ENCODE peak calls at places on chromosomes 4 and X, in eight cellular contexts. Z, Q, M, J, P, H, C and S are unnamed samples.

GRCh38 chr4:147730333-147730732 is 1.6 kb upstream of the ARHGAP10 start:
- DNase-seq in Z (no peak), Q (no peak), M (no peak), J (no peak), P (no peak), H (no peak), C (no peak), S (no peak)

GRCh38 chr4:21529214-21529613 is 419.4 kb downstream of the KCNIP4 start:
- DNase-seq in Z (no peak), Q (no peak), M (no peak), J (no peak), P (no peak), H (no peak), C (no peak), S (no peak)

GRCh38 chrX:24479924-24480722 is 15.0 kb downstream of the PDK3 start:
- DNase-seq in Z (peak), Q (peak), M (no peak), J (peak), P (no peak), H (peak), C (no peak), S (peak)

GRCh38 chrX:118240359-118240758 is 105.5 kb upstream of the WDR44 start:
- DNase-seq in Z (peak), Q (no peak), M (no peak), J (peak), P (no peak), H (no peak), C (no peak), S (no peak)

GRCh38 chr4:140255467-140255866 is 101.5 kb upstream of the MAML3 start:
- DNase-seq in Z (no peak), Q (no peak), M (peak), J (peak), P (no peak), H (no peak), C (no peak), S (no peak)

GRCh38 chr4:83890816-83891215 is 354.9 kb downstream of the GPAT3 start:
- DNase-seq in Z (no peak), Q (no peak), M (peak), J (no peak), P (no peak), H (no peak), C (no peak), S (no peak)

GRCh38 chr4:117823388-117823787 is 210.9 kb upstream of the NDST3 start:
- DNase-seq in Z (no peak), Q (no peak), M (no peak), J (no peak), P (no peak), H (no peak), C (no peak), S (no peak)

GRCh38 chr4:108060686-108061321 is 71.1 kb downstream of the HADH start:
- DNase-seq in Z (no peak), Q (no peak), M (no peak), J (peak), P (no peak), H (no peak), C (no peak), S (no peak)

GRCh38 chr4:144494280-144494679 is 151.7 kb upstream of the HHIP start:
- DNase-seq in Z (no peak), Q (no peak), M (no peak), J (no peak), P (no peak), H (no peak), C (no peak), S (no peak)

GRCh38 chrX:67544281-67544680 is 460 bp downstream of the AR start:
- DNase-seq in Z (peak), Q (no peak), M (no peak), J (peak), P (no peak), H (no peak), C (peak), S (no peak)

GRCh38 chrX:23904096-23904495 is 3.6 kb downstream of the APOO start:
- DNase-seq in Z (no peak), Q (no peak), M (peak), J (peak), P (no peak), H (no peak), C (no peak), S (no peak)

GRCh38 chrX:10030570-10030969 is 63.4 kb downstream of the CLDN34 start:
- DNase-seq in Z (no peak), Q (no peak), M (peak), J (peak), P (no peak), H (no peak), C (peak), S (no peak)

GRCh38 chr4:123876640-123877039 is 480.0 kb downstream of the SPRY1 start:
- DNase-seq in Z (no peak), Q (no peak), M (peak), J (peak), P (no peak), H (no peak), C (no peak), S (no peak)

GRCh38 chr4:141499454-141499853 is 136.9 kb upstream of the IL15 start:
- DNase-seq in Z (no peak), Q (no peak), M (no peak), J (no peak), P (no peak), H (no peak), C (no peak), S (no peak)

GRCh38 chrX:72048515-72049455 is 82.9 kb downstream of the RTL5 start:
- DNase-seq in Z (no peak), Q (no peak), M (no peak), J (no peak), P (no peak), H (no peak), C (peak), S (no peak)

GRCh38 chrX:45422216-45422925 is 221.7 kb upstream of the DIPK2B start:
- DNase-seq in Z (no peak), Q (no peak), M (peak), J (peak), P (no peak), H (no peak), C (no peak), S (no peak)

GRCh38 chr4:186709509-186709908 is 14.1 kb downstream of the FAT1 start:
- DNase-seq in Z (no peak), Q (no peak), M (no peak), J (no peak), P (no peak), H (no peak), C (no peak), S (no peak)
- TF ChIP-seq CTCF in Z (no peak), Q (no peak), M (no peak), J (no peak), P (no peak), H (no peak), C (no peak), S (no peak)

DNA sequence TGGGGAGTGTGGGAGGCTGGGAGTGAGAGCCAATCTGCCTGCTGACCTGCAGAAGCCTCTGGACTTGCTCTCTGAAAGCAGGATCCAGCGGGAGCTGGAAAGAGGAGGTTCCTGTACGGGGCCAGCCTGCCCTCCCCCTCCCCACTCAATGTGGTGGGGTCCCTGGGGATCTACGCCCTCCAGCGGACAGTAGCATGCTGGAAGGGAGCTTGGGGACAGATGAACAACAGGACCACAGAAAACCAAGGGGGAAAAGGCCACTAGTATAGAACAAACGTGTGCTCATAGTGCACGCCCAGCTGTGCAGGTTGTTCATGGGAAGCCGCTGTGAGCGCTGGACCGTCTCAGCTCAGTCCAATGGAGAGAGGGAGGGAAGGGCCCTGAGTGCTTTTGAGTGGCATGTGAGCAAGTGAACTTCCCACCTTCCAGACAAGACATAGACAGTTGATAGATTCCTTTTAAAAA is 15.8 kb downstream of the HMX1 start:
- DNase-seq in Z (no peak), Q (no peak), M (no peak), J (no peak), P (no peak), H (no peak), C (no peak), S (no peak)
- TF ChIP-seq CTCF in Z (no peak), Q (no peak), M (no peak), J (no peak), P (no peak), H (no peak), C (no peak), S (no peak)

GRCh38 chr4:138184881-138185280 is 57.3 kb downstream of the SLC7A11 start:
- DNase-seq in Z (no peak), Q (no peak), M (no peak), J (no peak), P (no peak), H (no peak), C (no peak), S (no peak)

GRCh38 chr4:138178566-138178965 is 63.6 kb downstream of the SLC7A11 start:
- DNase-seq in Z (no peak), Q (no peak), M (peak), J (peak), P (no peak), H (no peak), C (no peak), S (no peak)

GRCh38 chr4:138181288-138181687 is 60.9 kb downstream of the SLC7A11 start:
- DNase-seq in Z (no peak), Q (no peak), M (peak), J (peak), P (no peak), H (no peak), C (no peak), S (no peak)

GRCh38 chr4:138186264-138186663 is 55.9 kb downstream of the SLC7A11 start:
- DNase-seq in Z (no peak), Q (no peak), M (no peak), J (no peak), P (no peak), H (no peak), C (no peak), S (no peak)

GRCh38 chr4:138182838-138183426 is 59.2 kb downstream of the SLC7A11 start:
- DNase-seq in Z (peak), Q (no peak), M (peak), J (peak), P (peak), H (peak), C (peak), S (peak)
- TF ChIP-seq CTCF in Z (peak), Q (no peak), M (peak), J (peak), P (peak), H (peak), C (peak), S (peak)

GRCh38 chrX:155086202-155086840 is 15.0 kb downstream of the BRCC3 start:
- DNase-seq in Z (no peak), Q (peak), M (no peak), J (peak), P (no peak), H (no peak), C (peak), S (no peak)
- TF ChIP-seq CTCF in Z (peak), Q (peak), M (no peak), J (peak), P (peak), H (peak), C (peak), S (peak)

DNA sequence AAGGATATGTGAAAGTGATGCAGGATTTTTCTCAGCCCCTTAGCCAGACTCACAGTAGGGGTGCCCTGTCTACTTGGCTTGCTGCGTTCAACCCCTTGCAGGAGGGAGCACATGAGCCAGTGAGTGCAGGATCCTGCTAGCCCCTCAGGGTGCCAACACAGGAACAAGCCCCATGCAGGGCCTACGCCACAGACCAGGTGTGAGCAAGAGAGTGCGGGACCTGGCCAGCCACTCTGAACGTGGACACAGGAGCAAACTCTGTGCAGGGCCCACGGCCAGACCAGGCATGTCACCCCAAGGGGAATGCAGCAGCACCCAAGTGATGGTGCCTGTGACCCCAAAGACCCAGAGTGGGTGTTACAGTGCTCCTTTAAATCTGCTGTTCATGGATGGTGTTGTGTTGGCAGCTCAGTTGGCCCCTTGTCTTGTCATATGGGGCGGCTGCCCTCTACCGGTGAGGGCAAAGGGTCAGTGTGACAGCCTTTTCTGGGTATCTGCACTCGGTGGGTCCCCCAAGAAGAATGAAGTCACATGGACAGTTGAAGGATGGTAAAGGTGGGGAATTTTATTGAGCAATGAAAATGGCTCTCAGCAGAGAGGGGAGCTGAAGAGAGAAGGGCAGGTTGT is 188.4 kb upstream of the MAOA start:
- DNase-seq in Z (no peak), Q (no peak), M (no peak), J (no peak), P (no peak), H (no peak), C (no peak), S (no peak)
- TF ChIP-seq CTCF in Z (no peak), Q (no peak), M (no peak), J (no peak), P (no peak), H (no peak), C (no peak), S (no peak)

GRCh38 chrX:131626681-131627296 is 82.9 kb downstream of the OR13H1 start:
- DNase-seq in Z (no peak), Q (no peak), M (no peak), J (peak), P (no peak), H (no peak), C (peak), S (no peak)
- TF ChIP-seq CTCF in Z (no peak), Q (no peak), M (no peak), J (peak), P (no peak), H (no peak), C (peak), S (no peak)

GRCh38 chr4:103329642-103330041 is 131.5 kb upstream of the CENPE start:
- DNase-seq in Z (no peak), Q (no peak), M (no peak), J (no peak), P (no peak), H (no peak), C (no peak), S (no peak)
- TF ChIP-seq CTCF in Z (no peak), Q (no peak), M (no peak), J (no peak), P (no peak), H (no peak), C (no peak), S (no peak)

GRCh38 chr4:98828801-98829200 is 100.1 kb downstream of the EIF4E start:
- DNase-seq in Z (no peak), Q (peak), M (no peak), J (peak), P (no peak), H (no peak), C (peak), S (no peak)
- TF ChIP-seq CTCF in Z (no peak), Q (no peak), M (no peak), J (peak), P (peak), H (no peak), C (peak), S (peak)

GRCh38 chr4:48112017-48112667 is 21.9 kb downstream of the TXK start:
- DNase-seq in Z (no peak), Q (no peak), M (peak), J (peak), P (no peak), H (no peak), C (no peak), S (no peak)

GRCh38 chr4:48110452-48110978 is 23.5 kb downstream of the TXK start:
- DNase-seq in Z (no peak), Q (no peak), M (peak), J (no peak), P (no peak), H (no peak), C (no peak), S (no peak)

GRCh38 chr4:48108309-48109073 is 25.6 kb downstream of the TXK start:
- DNase-seq in Z (no peak), Q (no peak), M (peak), J (no peak), P (no peak), H (no peak), C (no peak), S (no peak)

GRCh38 chr4:48105230-48105629 is 28.8 kb downstream of the TXK start:
- DNase-seq in Z (no peak), Q (no peak), M (no peak), J (no peak), P (no peak), H (no peak), C (no peak), S (no peak)

DNA sequence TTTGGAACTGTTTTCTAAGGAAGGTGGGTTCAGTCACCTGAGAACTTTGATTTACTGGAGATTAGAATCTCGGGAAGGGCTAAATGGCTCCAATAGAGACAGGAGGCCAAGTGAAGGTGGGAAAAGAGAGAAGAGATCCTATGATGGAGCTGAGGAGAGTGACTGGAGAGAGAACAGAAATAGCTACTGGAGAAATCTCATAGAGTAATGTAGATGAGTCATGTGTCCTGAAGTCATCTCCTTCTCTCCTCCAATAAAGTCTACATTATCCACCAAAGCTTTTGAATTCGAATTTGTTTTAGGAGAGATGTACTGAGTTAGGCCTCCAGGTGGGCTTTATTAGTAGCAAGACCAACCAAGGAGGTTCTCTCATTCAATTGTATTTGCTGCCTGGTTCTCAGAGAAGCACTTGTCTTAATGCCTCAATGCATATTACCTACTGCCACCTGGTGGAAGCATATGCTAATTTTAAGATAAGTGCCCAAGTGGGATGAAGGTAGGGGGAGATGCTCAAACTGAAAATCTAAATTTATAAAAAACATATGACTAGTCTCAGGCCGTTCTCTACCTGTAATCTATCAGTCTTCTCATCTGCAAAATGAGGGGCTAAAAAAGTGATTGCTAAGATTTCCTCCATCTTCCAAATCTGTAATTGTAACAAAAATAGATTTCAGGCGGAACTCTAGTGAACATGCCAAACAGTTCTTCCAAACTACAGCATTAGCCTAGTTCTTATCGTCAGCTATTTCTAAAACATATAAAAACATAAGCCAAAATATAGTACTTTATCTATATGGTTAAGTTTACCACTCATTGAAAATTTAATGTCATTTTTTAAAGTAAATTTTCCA is 24.4 kb downstream of the TXK start:
- DNase-seq in Z (no peak), Q (no peak), M (peak), J (peak), P (no peak), H (peak), C (peak), S (peak)
- TF ChIP-seq CTCF in Z (peak), Q (peak), M (peak), J (peak), P (peak), H (peak), C (peak), S (peak)

DNA sequence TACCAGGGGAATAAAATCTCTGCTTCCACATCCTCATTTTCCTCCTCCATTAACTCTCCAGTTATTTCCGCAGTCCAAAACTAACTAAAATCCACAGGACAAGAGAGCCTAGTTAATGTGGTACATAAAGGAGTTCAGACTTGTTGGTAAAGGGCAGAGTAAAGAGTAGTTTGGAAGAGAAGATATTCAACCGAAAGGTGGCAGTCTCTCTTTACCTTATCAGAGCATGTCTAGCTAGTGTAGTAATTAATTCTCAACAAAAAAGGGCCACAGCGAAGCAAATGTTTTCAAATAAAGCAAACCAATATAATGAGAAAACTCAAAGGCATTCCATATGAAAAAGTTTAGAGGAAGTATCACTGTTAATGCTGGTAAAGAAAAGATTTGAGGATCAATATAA is 286.5 kb downstream of the GLUD2 start:
- DNase-seq in Z (no peak), Q (no peak), M (no peak), J (peak), P (no peak), H (no peak), C (no peak), S (no peak)
- TF ChIP-seq CTCF in Z (no peak), Q (no peak), M (no peak), J (no peak), P (no peak), H (peak), C (no peak), S (peak)